ENCODE peak calls at places on chromosomes 3 and 15, in nine cellular contexts. One of them, this sample, is unnamed.
A peak's percentile ranks its signal among the peaks of the same experiment; 100 is the strongest.

GRCh38 chr3:38040400-38040799 is 1.4 kb downstream of the DLEC1 start:
- DNase-seq in breast epithelium: no peak
- DNase-seq in thoracic aorta: no peak
- DNase-seq in ovary: no peak
- DNase-seq in brain microvascular endothelial cell: no peak
- DNase-seq in HepG2: no peak
- DNase-seq in IMR-90: no peak
- DNase-seq in kidney epithelial cell: no peak
- DNase-seq in adrenal gland: no peak
- DNase-seq in this sample: no peak

GRCh38 chr15:81400640-81401236 is 26.7 kb upstream of the TMC3 start:
- DNase-seq in breast epithelium: no peak
- DNase-seq in thoracic aorta: no peak
- DNase-seq in ovary: no peak
- DNase-seq in brain microvascular endothelial cell: peak; percentile 51
- DNase-seq in HepG2: peak; percentile 21
- DNase-seq in IMR-90: peak; percentile 65
- DNase-seq in kidney epithelial cell: no peak
- DNase-seq in adrenal gland: no peak
- DNase-seq in this sample: no peak

GRCh38 chr15:57599299-57599810 is 7.7 kb downstream of the MYZAP start:
- DNase-seq in breast epithelium: no peak
- DNase-seq in thoracic aorta: no peak
- DNase-seq in ovary: no peak
- DNase-seq in brain microvascular endothelial cell: no peak
- DNase-seq in HepG2: no peak
- DNase-seq in IMR-90: no peak
- DNase-seq in kidney epithelial cell: no peak
- DNase-seq in adrenal gland: no peak
- DNase-seq in this sample: no peak

GRCh38 chr3:172124271-172124670 is 84.9 kb downstream of the FNDC3B start:
- DNase-seq in breast epithelium: no peak
- DNase-seq in thoracic aorta: no peak
- DNase-seq in ovary: no peak
- DNase-seq in brain microvascular endothelial cell: no peak
- DNase-seq in HepG2: no peak
- DNase-seq in IMR-90: no peak
- DNase-seq in kidney epithelial cell: no peak
- DNase-seq in adrenal gland: no peak
- DNase-seq in this sample: no peak

GRCh38 chr3:115655761-115656282 is 32.5 kb downstream of the GAP43 start:
- DNase-seq in breast epithelium: no peak
- DNase-seq in thoracic aorta: no peak
- DNase-seq in ovary: no peak
- DNase-seq in brain microvascular endothelial cell: no peak
- DNase-seq in HepG2: no peak
- DNase-seq in IMR-90: no peak
- DNase-seq in kidney epithelial cell: no peak
- DNase-seq in adrenal gland: no peak
- DNase-seq in this sample: no peak

GRCh38 chr15:70424937-70425411 is 327.3 kb upstream of the TLE3 start:
- DNase-seq in breast epithelium: no peak
- DNase-seq in thoracic aorta: no peak
- DNase-seq in ovary: no peak
- DNase-seq in brain microvascular endothelial cell: no peak
- DNase-seq in HepG2: no peak
- DNase-seq in IMR-90: no peak
- DNase-seq in kidney epithelial cell: no peak
- DNase-seq in adrenal gland: no peak
- DNase-seq in this sample: no peak

GRCh38 chr3:107710851-107711250 is 188.1 kb downstream of the BBX start:
- DNase-seq in breast epithelium: no peak
- DNase-seq in thoracic aorta: peak; percentile 6
- DNase-seq in ovary: peak; percentile 35
- DNase-seq in brain microvascular endothelial cell: peak; percentile 12
- DNase-seq in HepG2: no peak
- DNase-seq in IMR-90: peak; percentile 46
- DNase-seq in kidney epithelial cell: peak; percentile 7
- DNase-seq in adrenal gland: peak; percentile 89
- DNase-seq in this sample: no peak

GRCh38 chr3:74089854-74090253 is 465.1 kb upstream of the PDZRN3 start:
- DNase-seq in breast epithelium: no peak
- DNase-seq in thoracic aorta: no peak
- DNase-seq in ovary: no peak
- DNase-seq in brain microvascular endothelial cell: no peak
- DNase-seq in HepG2: no peak
- DNase-seq in IMR-90: peak; percentile 9
- DNase-seq in kidney epithelial cell: no peak
- DNase-seq in adrenal gland: no peak
- DNase-seq in this sample: no peak

GRCh38 chr3:53134631-53135232 is 4.5 kb upstream of the RFT1 start:
- DNase-seq in breast epithelium: peak; percentile 86
- DNase-seq in thoracic aorta: no peak
- DNase-seq in ovary: peak; percentile 43
- DNase-seq in brain microvascular endothelial cell: peak; percentile 59
- DNase-seq in HepG2: peak; percentile 61
- DNase-seq in IMR-90: peak; percentile 63
- DNase-seq in kidney epithelial cell: no peak
- DNase-seq in adrenal gland: peak; percentile 90
- DNase-seq in this sample: no peak

GRCh38 chr15:25055356-25056068 is 100.7 kb downstream of the SNRPN start:
- DNase-seq in breast epithelium: no peak
- DNase-seq in thoracic aorta: no peak
- DNase-seq in ovary: no peak
- DNase-seq in brain microvascular endothelial cell: no peak
- DNase-seq in HepG2: no peak
- DNase-seq in IMR-90: no peak
- DNase-seq in kidney epithelial cell: no peak
- DNase-seq in adrenal gland: peak; percentile 50
- DNase-seq in this sample: no peak

GRCh38 chr3:121913305-121913704 is 19.1 kb downstream of the SLC15A2 start:
- DNase-seq in breast epithelium: no peak
- DNase-seq in thoracic aorta: no peak
- DNase-seq in ovary: no peak
- DNase-seq in brain microvascular endothelial cell: no peak
- DNase-seq in HepG2: no peak
- DNase-seq in IMR-90: no peak
- DNase-seq in kidney epithelial cell: no peak
- DNase-seq in adrenal gland: no peak
- DNase-seq in this sample: no peak

GRCh38 chr3:119428538-119428937 is 34.9 kb downstream of the TMEM39A start:
- DNase-seq in breast epithelium: no peak
- DNase-seq in thoracic aorta: no peak
- DNase-seq in ovary: no peak
- DNase-seq in brain microvascular endothelial cell: no peak
- DNase-seq in HepG2: peak; percentile 20
- DNase-seq in IMR-90: no peak
- DNase-seq in kidney epithelial cell: no peak
- DNase-seq in adrenal gland: no peak
- DNase-seq in this sample: no peak
- H3K4me3 ChIP-seq in breast epithelium: no peak overlapping the region
- H3K4me3 ChIP-seq in thoracic aorta: no peak overlapping the region
- H3K4me3 ChIP-seq in ovary: no peak overlapping the region
- H3K4me3 ChIP-seq in brain microvascular endothelial cell: no peak overlapping the region
- H3K4me3 ChIP-seq in HepG2: no peak overlapping the region
- H3K4me3 ChIP-seq in IMR-90: no peak overlapping the region
- H3K4me3 ChIP-seq in kidney epithelial cell: no peak overlapping the region
- H3K4me3 ChIP-seq in adrenal gland: no peak overlapping the region
- H3K4me3 ChIP-seq in this sample: no peak overlapping the region

GRCh38 chr3:105328338-105328730 is 38.4 kb upstream of the ALCAM start:
- DNase-seq in breast epithelium: no peak
- DNase-seq in thoracic aorta: no peak
- DNase-seq in ovary: no peak
- DNase-seq in brain microvascular endothelial cell: no peak
- DNase-seq in HepG2: no peak
- DNase-seq in IMR-90: no peak
- DNase-seq in kidney epithelial cell: no peak
- DNase-seq in adrenal gland: no peak
- DNase-seq in this sample: no peak

GRCh38 chr3:105323274-105323599 is 43.5 kb upstream of the ALCAM start:
- DNase-seq in breast epithelium: no peak
- DNase-seq in thoracic aorta: no peak
- DNase-seq in ovary: no peak
- DNase-seq in brain microvascular endothelial cell: no peak
- DNase-seq in HepG2: no peak
- DNase-seq in IMR-90: no peak
- DNase-seq in kidney epithelial cell: no peak
- DNase-seq in adrenal gland: no peak
- DNase-seq in this sample: no peak

GRCh38 chr3:105327662-105328337 is 38.9 kb upstream of the ALCAM start:
- DNase-seq in breast epithelium: no peak
- DNase-seq in thoracic aorta: no peak
- DNase-seq in ovary: no peak
- DNase-seq in brain microvascular endothelial cell: no peak
- DNase-seq in HepG2: no peak
- DNase-seq in IMR-90: peak; percentile 6
- DNase-seq in kidney epithelial cell: no peak
- DNase-seq in adrenal gland: no peak
- DNase-seq in this sample: no peak

DNA sequence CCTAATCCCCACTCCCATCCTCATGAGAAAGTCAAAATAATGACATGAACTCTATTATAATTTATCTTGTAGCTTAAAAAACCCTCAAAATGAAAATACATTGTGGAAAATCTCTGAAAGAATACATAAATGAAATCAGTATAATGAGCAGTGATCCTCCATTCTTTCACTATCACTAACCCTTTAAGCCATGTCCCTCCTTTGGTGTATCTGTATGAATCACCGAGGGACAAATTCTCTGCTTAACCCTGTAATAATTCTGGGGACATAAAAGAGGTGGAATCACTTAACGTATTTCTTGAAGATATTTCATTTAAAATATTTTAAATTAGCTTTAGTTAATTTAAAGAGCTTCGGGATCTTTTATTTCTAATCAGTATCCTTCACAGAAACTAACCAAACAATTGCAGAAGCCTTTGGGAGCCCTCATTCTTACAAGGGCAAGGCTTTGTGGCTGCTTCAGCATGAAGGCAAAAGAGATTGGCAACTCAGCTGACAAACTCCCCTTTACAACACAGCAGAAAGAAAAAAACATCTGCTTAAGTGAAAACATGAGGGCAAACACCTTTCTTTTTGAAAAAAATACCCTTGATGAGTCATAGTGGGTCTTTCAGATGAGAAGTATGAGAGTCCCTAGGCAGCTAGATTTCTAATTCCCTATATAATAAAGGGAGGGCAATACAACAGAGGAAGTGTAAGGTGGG is 44.0 kb upstream of the ALCAM start:
- DNase-seq in breast epithelium: no peak
- DNase-seq in thoracic aorta: no peak
- DNase-seq in ovary: no peak
- DNase-seq in brain microvascular endothelial cell: no peak
- DNase-seq in HepG2: no peak
- DNase-seq in IMR-90: peak; percentile 18
- DNase-seq in kidney epithelial cell: no peak
- DNase-seq in adrenal gland: no peak
- DNase-seq in this sample: no peak
- TF ChIP-seq CTCF in breast epithelium: no peak
- TF ChIP-seq CTCF in thoracic aorta: no peak
- TF ChIP-seq CTCF in ovary: no peak
- TF ChIP-seq CTCF in brain microvascular endothelial cell: no peak
- TF ChIP-seq CTCF in HepG2: no peak
- TF ChIP-seq CTCF in IMR-90: no peak
- TF ChIP-seq CTCF in kidney epithelial cell: no peak
- TF ChIP-seq CTCF in adrenal gland: no peak
- TF ChIP-seq CTCF in this sample: no peak

DNA sequence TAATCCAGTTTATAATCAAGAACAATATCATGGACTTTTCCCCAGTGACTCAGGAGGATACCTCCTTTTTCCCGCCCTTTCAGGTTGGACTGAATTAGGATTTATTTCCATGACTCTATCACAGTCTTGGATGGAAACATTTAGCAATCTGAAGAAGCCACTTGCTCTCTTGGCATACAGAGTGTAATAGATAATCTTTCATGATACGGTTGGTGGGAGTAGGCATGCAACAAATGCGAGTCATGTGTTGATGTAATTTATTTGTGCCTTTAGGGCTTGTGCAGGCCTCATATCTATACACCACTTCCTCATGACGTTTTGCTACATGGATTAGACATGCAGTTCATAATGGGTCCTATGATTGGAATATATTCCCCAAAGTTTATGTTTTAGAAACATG is 54.2 kb upstream of the MCTP2 start:
- DNase-seq in breast epithelium: no peak
- DNase-seq in thoracic aorta: no peak
- DNase-seq in ovary: no peak
- DNase-seq in brain microvascular endothelial cell: peak; percentile 33
- DNase-seq in HepG2: no peak
- DNase-seq in IMR-90: peak; percentile 77
- DNase-seq in kidney epithelial cell: peak; percentile 10
- DNase-seq in adrenal gland: no peak
- DNase-seq in this sample: no peak
- H3K27me3 ChIP-seq in breast epithelium: no peaks in the 10 kb centered on the region
- H3K27me3 ChIP-seq in thoracic aorta: no peaks in the 10 kb centered on the region
- H3K27me3 ChIP-seq in ovary: no peaks in the 10 kb centered on the region
- H3K27me3 ChIP-seq in brain microvascular endothelial cell: no peaks in the 10 kb centered on the region
- H3K27me3 ChIP-seq in HepG2: no peaks in the 10 kb centered on the region
- H3K27me3 ChIP-seq in IMR-90: no peaks in the 10 kb centered on the region
- H3K27me3 ChIP-seq in kidney epithelial cell: no peaks in the 10 kb centered on the region
- H3K27me3 ChIP-seq in adrenal gland: no peaks in the 10 kb centered on the region
- H3K27me3 ChIP-seq in this sample: no peaks in the 10 kb centered on the region

GRCh38 chr3:141797819-141798405 is 34.7 kb downstream of the GRK7 start:
- DNase-seq in breast epithelium: no peak
- DNase-seq in thoracic aorta: no peak
- DNase-seq in ovary: peak; percentile 37
- DNase-seq in brain microvascular endothelial cell: no peak
- DNase-seq in HepG2: no peak
- DNase-seq in IMR-90: no peak
- DNase-seq in kidney epithelial cell: no peak
- DNase-seq in adrenal gland: peak; percentile 67
- DNase-seq in this sample: no peak
- H3K4me3 ChIP-seq in breast epithelium: peak overlapping the region; percentile 39
- H3K4me3 ChIP-seq in thoracic aorta: peak overlapping the region; percentile 66
- H3K4me3 ChIP-seq in ovary: peak overlapping the region; percentile 33
- H3K4me3 ChIP-seq in brain microvascular endothelial cell: peak overlapping the region; percentile 44
- H3K4me3 ChIP-seq in HepG2: no peak overlapping the region
- H3K4me3 ChIP-seq in IMR-90: no peak overlapping the region
- H3K4me3 ChIP-seq in kidney epithelial cell: no peak overlapping the region
- H3K4me3 ChIP-seq in adrenal gland: no peak overlapping the region
- H3K4me3 ChIP-seq in this sample: no peak overlapping the region